ENCODE peak calls at places on chromosomes 5 and 9, in four cellular contexts. One of them, this sample, is unnamed.

GRCh38 chr5:159504857-159505304 is 174.6 kb upstream of the IL12B start:
- DNase-seq in LoVo: no peak
- DNase-seq in fibroblast of mammary gland: peak; percentile 84
- DNase-seq in RCC 7860: peak; percentile 8
- DNase-seq in this sample: peak; percentile 78

GRCh38 chr5:79086116-79086515 is 16.5 kb downstream of the BHMT2 start:
- DNase-seq in fibroblast of mammary gland: no peak
- DNase-seq in LoVo: no peak
- DNase-seq in RCC 7860: no peak
- DNase-seq in this sample: no peak

GRCh38 chr9:114282926-114283325 is 40.0 kb upstream of the ORM1 start:
- DNase-seq in fibroblast of mammary gland: peak; percentile 93
- DNase-seq in RCC 7860: peak; percentile 86
- DNase-seq in LoVo: no peak
- DNase-seq in this sample: peak; percentile 93

GRCh38 chr5:117872798-117873368 is 1115.5 kb downstream of the DTWD2 start:
- DNase-seq in LoVo: no peak
- DNase-seq in RCC 7860: no peak
- DNase-seq in fibroblast of mammary gland: no peak
- DNase-seq in this sample: no peak

GRCh38 chr9:135563858-135564257 is 2.3 kb downstream of the PAEP start:
- DNase-seq in LoVo: no peak
- DNase-seq in RCC 7860: no peak
- DNase-seq in fibroblast of mammary gland: no peak
- DNase-seq in this sample: no peak

GRCh38 chr5:14663734-14664269 is 716 bp upstream of the OTULIN start:
- DNase-seq in LoVo: peak; percentile 9
- DNase-seq in RCC 7860: no peak
- DNase-seq in fibroblast of mammary gland: no peak
- DNase-seq in this sample: no peak

GRCh38 chr5:173806270-173807035 is 81.7 kb upstream of the CPEB4 start:
- DNase-seq in fibroblast of mammary gland: no peak
- DNase-seq in RCC 7860: no peak
- DNase-seq in LoVo: no peak
- DNase-seq in this sample: no peak

GRCh38 chr9:123679330-123679987 is 250.5 kb downstream of the DENND1A start:
- DNase-seq in RCC 7860: no peak
- DNase-seq in fibroblast of mammary gland: no peak
- DNase-seq in LoVo: no peak
- DNase-seq in this sample: peak; percentile 27

GRCh38 chr5:17019324-17019723 is 83.2 kb upstream of the MYO10 start:
- DNase-seq in RCC 7860: no peak
- DNase-seq in fibroblast of mammary gland: peak; percentile 27
- DNase-seq in LoVo: no peak
- DNase-seq in this sample: peak; percentile 72

GRCh38 chr5:82730862-82731261 is 346.3 kb downstream of the TMEM167A start:
- DNase-seq in fibroblast of mammary gland: no peak
- DNase-seq in LoVo: no peak
- DNase-seq in RCC 7860: no peak
- DNase-seq in this sample: no peak

GRCh38 chr5:89484962-89485361 is 602.0 kb upstream of the MEF2C start:
- DNase-seq in LoVo: no peak
- DNase-seq in RCC 7860: no peak
- DNase-seq in fibroblast of mammary gland: no peak
- DNase-seq in this sample: no peak

GRCh38 chr9:14526504-14526903 is 166.7 kb downstream of the ZDHHC21 start:
- DNase-seq in LoVo: no peak
- DNase-seq in RCC 7860: no peak
- DNase-seq in fibroblast of mammary gland: no peak
- DNase-seq in this sample: no peak

GRCh38 chr9:73162987-73163763 is 11.5 kb downstream of the ANXA1 start:
- DNase-seq in RCC 7860: no peak
- DNase-seq in LoVo: no peak
- DNase-seq in fibroblast of mammary gland: no peak
- DNase-seq in this sample: no peak

GRCh38 chr9:123866497-123866896 is 63.4 kb downstream of the DENND1A start:
- DNase-seq in fibroblast of mammary gland: peak; percentile 17
- DNase-seq in LoVo: no peak
- DNase-seq in RCC 7860: no peak
- DNase-seq in this sample: no peak

GRCh38 chr9:95343725-95344287 is 26.3 kb upstream of the FANCC start:
- DNase-seq in RCC 7860: no peak
- DNase-seq in LoVo: no peak
- DNase-seq in fibroblast of mammary gland: no peak
- DNase-seq in this sample: no peak

GRCh38 chr5:65203746-65204145 is 278.0 kb downstream of the ADAMTS6 start:
- DNase-seq in RCC 7860: peak; percentile 79
- DNase-seq in fibroblast of mammary gland: peak; percentile 94
- DNase-seq in LoVo: no peak
- DNase-seq in this sample: peak; percentile 95

This sample was measured in IMR-90.